ENCODE peak calls at places on chromosomes 16 and 17, in five cellular contexts. N, D, Q, U and E are unnamed samples.

GRCh38 chr17:412211-413015 is 59.8 kb upstream of the RPH3AL start:
- DNase-seq in N (peak), D (peak), Q (peak), U (no peak), E (peak)

GRCh38 chr16:58515125-58515870 is at the start of gene SETD6:
- DNase-seq in N (peak), D (peak), Q (peak), U (peak), E (peak)

GRCh38 chr16:79154081-79154480 is 446.5 kb downstream of the MAF start:
- DNase-seq in N (no peak), D (no peak), Q (no peak), U (no peak), E (no peak)

GRCh38 chr16:88348377-88349152 is 34.2 kb upstream of the ZNF469 start:
- DNase-seq in N (no peak), D (no peak), Q (no peak), U (peak), E (no peak)

GRCh38 chr17:51819341-51819740 is 339.2 kb downstream of the CA10 start:
- DNase-seq in N (no peak), D (no peak), Q (no peak), U (no peak), E (no peak)

GRCh38 chr16:64102654-64103053 is 1019.2 kb downstream of the CDH11 start:
- DNase-seq in N (no peak), D (no peak), Q (no peak), U (no peak), E (no peak)

GRCh38 chr16:58393138-58393504 is 850 bp downstream of the GINS3 start:
- DNase-seq in N (peak), D (no peak), Q (peak), U (no peak), E (no peak)

GRCh38 chr16:74169687-74170522 is 126.7 kb upstream of the PSMD7 start:
- DNase-seq in N (peak), D (no peak), Q (peak), U (no peak), E (no peak)

GRCh38 chr17:41329279-41329925 is 13.9 kb upstream of the KRTAP17-1 start:
- DNase-seq in N (peak), D (peak), Q (peak), U (no peak), E (peak)

GRCh38 chr17:50165466-50165865 is 339 bp upstream of the SGCA start:
- DNase-seq in N (no peak), D (no peak), Q (no peak), U (peak), E (no peak)
- TF ChIP-seq CTCF in N (no peak), D (no peak), Q (no peak), U (no peak), E (no peak)

GRCh38 chr17:64036198-64036922 is 15.9 kb upstream of the ICAM2 start:
- DNase-seq in N (no peak), D (no peak), Q (no peak), U (no peak), E (no peak)
- TF ChIP-seq CTCF in N (peak), D (no peak), Q (no peak), U (no peak), E (no peak)

DNA sequence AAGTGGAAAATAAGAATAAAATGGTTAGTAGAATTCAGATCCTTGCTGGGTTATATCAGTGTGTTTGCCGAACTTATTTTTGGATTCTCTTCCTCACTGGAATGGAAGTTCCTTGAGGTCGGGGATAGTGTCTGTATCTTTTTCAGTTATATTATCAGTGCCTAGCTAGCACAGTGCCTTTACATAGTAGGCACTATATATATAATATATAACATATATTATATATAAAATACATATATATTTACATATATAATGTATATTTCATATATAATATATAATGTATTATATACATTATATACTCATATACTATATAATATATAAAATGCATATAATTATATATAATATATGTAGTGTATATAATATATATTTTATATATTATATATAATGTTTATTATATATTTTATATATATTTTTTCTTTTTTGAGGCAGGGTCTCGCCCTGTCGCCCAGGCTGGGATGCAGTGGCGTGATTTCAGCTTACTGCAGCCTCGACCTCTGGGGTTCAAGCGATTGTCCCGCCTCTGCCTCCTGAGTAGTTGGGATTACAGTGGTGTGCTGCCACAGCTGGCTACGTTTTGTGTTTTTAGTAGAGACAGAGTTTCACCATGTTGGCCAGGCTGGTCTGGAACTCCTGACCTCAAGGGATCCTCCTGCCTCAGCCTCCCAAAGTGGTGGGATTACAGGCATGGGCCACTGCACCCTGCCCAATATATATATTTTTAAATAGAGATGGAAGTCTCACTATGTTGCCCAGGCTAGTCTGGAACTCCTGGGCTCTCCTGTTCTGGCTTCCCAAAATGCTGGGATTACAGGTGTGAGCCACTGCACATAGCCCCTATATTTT is 3.2 kb downstream of the NFATC3 start:
- DNase-seq in N (no peak), D (no peak), Q (no peak), U (no peak), E (no peak)
- TF ChIP-seq CTCF in N (no peak), D (no peak), Q (no peak), U (no peak), E (no peak)

DNA sequence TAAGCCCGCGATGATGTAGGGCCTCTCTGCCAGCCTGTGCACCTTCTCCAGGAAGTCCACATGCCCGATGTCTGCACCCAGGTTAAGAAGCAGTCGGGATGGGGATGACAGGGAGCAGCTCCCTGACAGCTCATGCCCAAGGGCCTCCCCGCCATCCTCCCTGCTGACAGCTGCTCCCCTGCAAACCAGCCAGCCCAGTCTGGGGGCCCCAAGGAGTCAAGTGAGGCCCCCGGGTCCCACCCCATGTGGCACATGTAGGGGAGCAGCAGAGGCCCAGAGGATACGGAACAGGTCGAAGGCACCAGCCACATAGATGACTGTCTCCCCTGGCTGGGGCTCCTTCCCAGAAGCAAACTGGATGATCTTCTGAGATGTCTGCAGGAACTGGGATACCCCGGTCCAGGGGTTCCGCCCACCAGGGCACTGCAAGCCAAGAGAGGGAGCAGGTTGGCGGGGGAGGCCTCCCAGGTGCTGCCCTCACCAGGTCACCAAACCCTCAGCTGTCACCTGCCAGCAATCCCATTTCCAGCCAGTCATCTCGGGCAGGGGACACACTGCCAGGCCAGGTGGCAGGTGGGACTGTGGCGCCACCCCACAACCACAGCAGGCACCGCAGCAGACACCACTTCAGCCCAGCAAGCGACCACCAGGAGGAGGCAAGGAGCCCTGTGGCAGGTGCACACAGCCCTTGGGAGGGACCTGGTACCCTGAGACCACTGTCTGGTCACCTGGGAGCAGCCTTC is 4.6 kb downstream of the PCYT2 start:
- DNase-seq in N (no peak), D (no peak), Q (no peak), U (no peak), E (no peak)
- TF ChIP-seq CTCF in N (no peak), D (no peak), Q (peak), U (no peak), E (no peak)

GRCh38 chr17:11559601-11560000 is 38.7 kb upstream of the DNAH9 start:
- DNase-seq in N (no peak), D (no peak), Q (no peak), U (no peak), E (no peak)

GRCh38 chr17:11561702-11562101 is 36.6 kb upstream of the DNAH9 start:
- DNase-seq in N (no peak), D (no peak), Q (no peak), U (no peak), E (no peak)

GRCh38 chr17:11558681-11559234 is 39.5 kb upstream of the DNAH9 start:
- DNase-seq in N (no peak), D (no peak), Q (no peak), U (no peak), E (no peak)

GRCh38 chr17:11561281-11561680 is 37.0 kb upstream of the DNAH9 start:
- DNase-seq in N (no peak), D (no peak), Q (no peak), U (no peak), E (no peak)

DNA sequence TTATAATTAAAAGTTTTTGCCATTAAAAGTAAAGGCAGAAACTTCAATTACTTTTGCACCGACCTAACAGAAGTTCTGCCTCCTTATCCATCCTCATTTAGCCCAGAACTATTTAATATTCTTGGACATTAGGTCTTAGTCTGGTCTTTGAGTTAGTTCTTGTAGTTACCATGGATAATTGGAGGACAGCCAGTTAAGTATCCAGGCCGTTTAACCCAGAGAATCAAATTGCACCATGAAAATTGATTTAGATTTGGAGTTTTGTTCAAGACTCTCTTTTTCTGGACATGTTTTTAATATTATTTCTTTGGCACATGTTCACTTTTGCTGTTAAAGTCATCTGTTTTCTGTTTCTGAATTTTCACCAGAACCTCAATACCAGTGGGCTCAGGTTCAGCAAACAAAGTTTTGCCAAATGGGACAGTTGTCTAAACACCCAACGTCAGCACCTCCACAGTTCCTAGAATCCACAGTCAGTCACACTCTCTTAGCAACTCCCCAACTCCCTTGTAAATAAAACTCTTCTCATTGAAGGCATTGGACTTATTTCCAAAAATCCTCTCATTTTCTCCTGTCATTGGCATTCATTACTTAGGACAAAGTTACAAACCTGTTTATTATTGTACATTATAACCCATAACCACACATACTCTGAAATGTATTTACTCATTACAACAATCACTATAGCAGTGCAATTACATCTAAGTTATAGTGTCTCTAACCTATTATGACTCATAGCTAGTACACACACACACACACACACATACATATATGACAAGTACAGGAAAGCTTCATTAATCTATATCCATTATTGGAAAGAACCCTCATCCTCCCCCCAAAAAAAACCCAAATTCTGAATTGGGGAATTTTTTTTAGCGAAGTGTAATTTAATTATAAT is 33.5 kb upstream of the DNAH9 start:
- DNase-seq in N (no peak), D (no peak), Q (no peak), U (no peak), E (no peak)
- TF ChIP-seq CTCF in N (no peak), D (no peak), Q (no peak), U (no peak), E (no peak)

GRCh38 chr17:78679495-78680395 is 102.3 kb downstream of the CYTH1 start:
- DNase-seq in N (no peak), D (no peak), Q (no peak), U (no peak), E (peak)
- TF ChIP-seq CTCF in N (no peak), D (no peak), Q (no peak), U (no peak), E (no peak)

DNA sequence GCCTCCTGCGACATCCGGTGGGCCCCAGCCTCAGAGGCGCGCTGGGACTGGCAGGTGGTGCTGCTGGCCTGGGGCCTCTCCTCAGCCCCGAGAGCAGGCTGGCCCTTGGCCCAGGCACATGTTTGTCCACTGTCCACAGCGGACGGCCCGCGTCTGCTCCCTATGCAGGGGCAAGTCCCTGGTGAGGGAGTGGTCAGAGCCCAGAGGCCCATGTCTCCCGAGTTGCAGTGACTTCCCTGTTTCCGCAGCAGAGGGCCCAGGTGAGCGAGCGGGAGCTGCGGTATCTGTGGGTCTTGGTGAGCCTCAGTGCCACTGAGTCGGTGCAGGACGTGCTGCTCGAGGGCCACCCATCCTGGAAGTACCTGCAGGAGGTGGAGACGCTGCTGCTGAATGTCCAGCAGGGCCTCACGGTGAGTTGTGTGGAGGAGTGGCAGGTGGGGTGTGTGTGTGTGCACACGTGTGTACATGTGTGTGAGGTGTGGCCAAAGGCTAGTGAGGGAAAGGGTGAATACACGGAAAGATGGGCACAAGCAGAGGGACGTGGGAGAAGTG is 10.4 kb downstream of the IL34 start:
- DNase-seq in N (no peak), D (no peak), Q (no peak), U (no peak), E (no peak)
- TF ChIP-seq CTCF in N (no peak), D (no peak), Q (no peak), U (no peak), E (no peak)

DNA sequence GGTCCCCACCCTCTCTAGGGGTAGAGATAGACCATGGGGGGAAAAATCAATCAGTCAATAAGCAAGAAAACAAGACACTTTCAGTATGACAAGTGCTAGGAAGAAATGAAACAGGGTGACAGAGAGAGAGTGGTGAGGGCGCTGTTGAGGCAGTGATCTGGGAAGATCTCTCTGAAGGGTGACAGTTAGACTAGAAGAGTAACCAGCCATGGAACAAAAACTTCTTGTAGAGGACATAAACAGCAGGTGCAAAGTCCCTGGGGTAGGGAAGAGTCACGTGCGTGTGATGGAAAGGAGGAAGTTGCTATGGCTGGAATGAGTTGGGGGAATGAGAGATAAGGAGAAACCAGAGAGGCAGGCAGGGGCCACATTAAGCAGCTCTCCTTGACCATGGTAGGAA is 16.8 kb upstream of the EMP2 start:
- DNase-seq in N (no peak), D (no peak), Q (no peak), U (no peak), E (no peak)
- TF ChIP-seq CTCF in N (no peak), D (no peak), Q (no peak), U (no peak), E (no peak)

GRCh38 chr16:84199097-84199496 is 8.1 kb downstream of the ADAD2 start:
- DNase-seq in N (no peak), D (no peak), Q (no peak), U (no peak), E (no peak)
- TF ChIP-seq CTCF in N (no peak), D (no peak), Q (no peak), U (no peak), E (no peak)

DNA sequence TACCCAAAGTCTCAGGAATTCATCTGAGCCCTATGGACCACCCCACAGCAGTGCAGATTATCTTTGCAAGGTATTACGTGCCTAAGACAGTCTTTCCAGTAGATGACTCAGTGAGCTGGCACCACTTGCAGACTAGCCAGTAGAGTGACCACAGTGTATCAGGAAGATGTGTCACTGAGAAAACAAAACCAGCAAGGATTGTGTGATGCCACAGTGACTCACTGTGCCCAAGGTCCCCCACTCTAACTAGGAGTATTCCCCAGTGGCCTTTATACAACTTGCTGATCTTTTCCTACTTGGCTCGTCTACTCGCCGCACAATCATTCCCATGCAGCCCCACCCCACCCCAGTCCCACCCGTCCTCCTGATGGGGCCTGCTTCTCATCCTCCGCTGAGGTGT is 26.8 kb upstream of the PRKCA start:
- DNase-seq in N (peak), D (peak), Q (peak), U (no peak), E (peak)
- TF ChIP-seq CTCF in N (no peak), D (no peak), Q (no peak), U (no peak), E (no peak)